ENCODE peak calls at places on chromosome 19, in four cellular contexts. D, C, X and G are unnamed samples.

GRCh38 chr19:15194938-15195337 is 5.9 kb downstream of the NOTCH3 start:
- DNase-seq in D (no peak), X (no peak), C (peak; percentile 60), G (no peak)

GRCh38 chr19:29393915-29394460 is 131.8 kb upstream of the VSTM2B start:
- DNase-seq in X (no peak), C (no peak), D (no peak), G (no peak)

GRCh38 chr19:29507081-29507860 is 18.5 kb upstream of the VSTM2B start:
- DNase-seq in C (no peak), D (no peak), X (no peak), G (no peak)

GRCh38 chr19:18514800-18515682 is 6.8 kb downstream of the ELL start:
- DNase-seq in D (no peak), C (peak; percentile 82), X (no peak), G (no peak)

GRCh38 chr19:37933965-37934364 is 27.0 kb downstream of the SIPA1L3 start:
- DNase-seq in C (no peak), X (no peak), D (peak; percentile 39), G (no peak)

GRCh38 chr19:46860846-46861690 is at the start of gene ARHGAP35:
- DNase-seq in D (peak; percentile 86), C (no peak), X (peak; percentile 88), G (peak; percentile 54)

GRCh38 chr19:46975918-46976782 is 43.5 kb upstream of the NPAS1 start:
- DNase-seq in X (peak; percentile 88), C (peak; percentile 75), D (no peak), G (no peak)

GRCh38 chr19:44796701-44797115 is 12.2 kb upstream of the BCAM start:
- DNase-seq in C (no peak), X (peak; percentile 53), D (no peak), G (no peak)

GRCh38 chr19:38455031-38455430 is 21.5 kb downstream of the RYR1 start:
- DNase-seq in D (no peak), C (no peak), X (no peak), G (no peak)

GRCh38 chr19:38729653-38730469 is 14.4 kb downstream of the CAPN12 start:
- DNase-seq in C (peak; percentile 39), D (peak; percentile 17), X (peak; percentile 19), G (peak; percentile 75)

GRCh38 chr19:35716735-35716984 is 1.1 kb upstream of the KMT2B start:
- DNase-seq in D (no peak), X (no peak), C (no peak), G (no peak)

GRCh38 chr19:16778796-16779411 is 50.3 kb upstream of the SIN3B start:
- DNase-seq in X (no peak), D (peak; percentile 18), C (peak; percentile 86), G (peak; percentile 17)